ENCODE peak calls at places on chromosomes 16 and 17, in four cellular contexts. R is HCT116, V is GM23338, I is sigmoid colon. F is an unnamed sample. For H3K4me1, the result is how much of the 10 kb centered on the place peaks cover.

GRCh38 chr17:28255616-28256015 is 63.4 kb upstream of the TMEM97 start:
- DNase-seq in R (no peak), V (no peak), I (no peak), F (no peak)

GRCh38 chr16:24734382-24734781 is 4.9 kb downstream of the TNRC6A start:
- DNase-seq in R (no peak), V (no peak), I (no peak), F (no peak)

GRCh38 chr17:38815576-38816193 is 9.4 kb downstream of the CWC25 start:
- DNase-seq in R (no peak), V (peak), I (no peak), F (no peak)

GRCh38 chr16:3729161-3730112 is 12.1 kb upstream of the TRAP1 start:
- DNase-seq in R (no peak), V (no peak), I (no peak), F (no peak)

GRCh38 chr17:43517615-43518386 is 28.3 kb downstream of the ETV4 start:
- DNase-seq in R (no peak), V (no peak), I (no peak), F (no peak)

GRCh38 chr16:82835487-82836160 is 208.9 kb downstream of the CDH13 start:
- DNase-seq in R (no peak), V (peak), I (no peak), F (no peak)

GRCh38 chr17:50150354-50151040 is at the start of gene PPP1R9B:
- DNase-seq in R (no peak), V (no peak), I (no peak), F (no peak)

GRCh38 chr17:47279062-47279801 is 25.6 kb downstream of the ITGB3 start:
- DNase-seq in R (no peak), V (peak), I (peak), F (no peak)

GRCh38 chr17:76934561-76935320 is 66.5 kb downstream of the MGAT5B start:
- DNase-seq in R (no peak), V (no peak), I (no peak), F (no peak)

GRCh38 chr16:21650517-21650916 is 1.9 kb downstream of the IGSF6 start:
- DNase-seq in R (no peak), V (no peak), I (no peak), F (no peak)

GRCh38 chr16:77213542-77214108 is 14.4 kb downstream of the SYCE1L start:
- DNase-seq in R (peak), V (no peak), I (no peak), F (no peak)

GRCh38 chr17:48335858-48336500 is 94.0 kb downstream of the SKAP1 start:
- DNase-seq in R (peak), V (peak), I (no peak), F (no peak)

GRCh38 chr17:65163990-65164495 is 26.9 kb downstream of the RGS9 start:
- DNase-seq in R (peak), V (no peak), I (no peak), F (no peak)

GRCh38 chr16:71467810-71468209 is 5.8 kb upstream of the ZNF23 start:
- DNase-seq in R (no peak), V (peak), I (no peak), F (no peak)

DNA sequence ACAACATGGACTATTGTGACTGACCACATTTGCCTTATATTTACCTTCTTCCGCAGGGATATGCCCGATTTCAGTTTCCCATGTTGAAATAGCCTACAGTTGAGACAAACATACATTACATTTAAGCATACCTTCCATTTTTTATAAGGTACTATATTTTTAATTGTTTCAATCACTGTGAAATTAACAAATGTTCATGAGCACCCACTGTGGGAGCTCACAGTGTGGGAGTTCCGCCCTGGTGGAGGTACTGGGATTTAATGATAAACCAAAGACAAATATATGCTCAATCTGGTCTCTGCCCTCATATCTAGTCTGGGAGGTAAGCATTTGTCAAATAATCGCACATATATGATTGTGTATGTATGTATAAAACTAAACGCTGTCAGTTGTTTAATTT is 15.8 kb upstream of the TOX3 start:
- DNase-seq in R (no peak), V (no peak), I (no peak), F (no peak)
- H3K27ac ChIP-seq in R (no peak), V (no peak), I (no peak), F (no peak)

GRCh38 chr16:8869212-8869987 is 594 bp upstream of the CARHSP1 start:
- DNase-seq in R (no peak), V (peak), I (no peak), F (no peak)
- TF ChIP-seq POLR2AphosphoS5 in R (no peak), V (peak), I (no peak), F (no peak)

DNA sequence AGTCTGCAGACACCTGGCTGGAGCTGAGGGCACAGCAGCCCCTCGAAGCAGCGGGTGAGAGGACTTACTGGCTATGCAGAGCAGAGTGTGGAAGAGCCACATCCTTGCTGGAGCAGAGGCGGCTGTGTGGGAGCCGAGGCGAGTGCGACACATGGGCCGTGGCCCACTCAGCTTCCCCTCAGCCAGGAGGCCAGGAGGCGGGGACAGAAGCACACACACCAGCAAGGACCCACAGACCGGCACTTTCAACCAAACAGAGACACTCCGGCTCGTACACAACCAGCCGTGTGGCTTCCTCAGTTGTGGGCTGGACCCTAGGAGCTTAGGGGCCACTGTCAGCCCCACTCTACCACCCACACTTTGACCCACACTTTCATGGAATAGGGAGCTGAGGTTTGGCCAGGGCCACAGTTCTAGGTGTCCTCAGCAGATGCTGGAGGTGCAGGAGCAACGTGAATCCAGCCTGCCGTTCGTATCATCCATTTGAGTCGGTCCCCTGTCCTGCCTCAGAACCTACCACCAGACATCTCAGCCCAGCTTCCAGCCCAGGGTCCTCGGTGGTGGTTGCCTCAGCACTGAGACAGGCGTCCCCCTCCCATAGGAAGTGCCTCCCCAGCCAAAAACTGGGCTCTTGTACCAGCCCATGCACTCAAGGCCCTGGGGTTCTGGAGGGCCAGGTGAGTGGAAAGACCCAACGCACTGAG is at the start of gene ITGAE:
- DNase-seq in R (no peak), V (no peak), I (no peak), F (no peak)
- H3K4me1 ChIP-seq in R (under half), V (under half), I (under half), F (under half)

DNA sequence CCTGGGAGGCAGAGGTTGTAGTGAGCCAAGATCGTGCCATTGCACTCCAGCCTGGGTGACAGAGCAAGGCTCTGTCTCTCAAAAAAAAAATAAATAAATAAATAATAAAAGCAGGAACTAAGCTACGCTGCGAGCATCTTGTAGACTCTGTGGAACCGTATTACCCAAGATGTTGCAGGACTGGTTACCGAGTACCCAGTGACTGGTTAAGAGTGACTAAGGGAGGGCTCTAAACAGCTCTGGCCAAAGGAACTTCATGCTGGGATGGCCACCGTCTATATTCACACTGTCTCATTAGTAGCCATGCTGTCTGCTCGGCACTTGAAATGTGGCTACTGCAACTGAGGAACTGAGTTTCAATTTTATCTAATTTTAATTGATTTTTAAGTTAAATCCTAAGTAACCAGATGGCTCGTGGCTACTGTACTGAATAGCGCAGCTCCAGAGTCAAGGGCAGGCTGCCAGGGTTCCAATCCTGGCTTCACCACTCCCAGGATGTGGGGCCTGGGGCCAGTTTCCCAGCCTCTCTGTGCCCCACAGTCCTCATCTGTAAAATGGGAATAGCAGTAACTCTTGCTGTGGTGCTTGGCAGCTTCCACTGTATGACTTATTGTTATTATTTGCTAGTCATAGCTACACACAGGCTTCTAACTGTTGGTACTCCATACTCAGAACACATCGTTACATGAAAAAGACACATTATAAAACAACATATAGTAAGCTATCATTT is 3.0 kb downstream of the NTAN1 start:
- DNase-seq in R (no peak), V (no peak), I (no peak), F (no peak)
- H3K27ac ChIP-seq in R (no peak), V (no peak), I (no peak), F (no peak)

GRCh38 chr17:4156750-4157381 is 13.9 kb downstream of the CYB5D2 start:
- DNase-seq in R (no peak), V (peak), I (no peak), F (no peak)

GRCh38 chr17:4160294-4160859 is 17.4 kb downstream of the CYB5D2 start:
- DNase-seq in R (no peak), V (no peak), I (no peak), F (no peak)

GRCh38 chr17:4155980-4156620 is 13.1 kb downstream of the CYB5D2 start:
- DNase-seq in R (no peak), V (no peak), I (no peak), F (no peak)

GRCh38 chr17:4159761-4160160 is 16.8 kb downstream of the CYB5D2 start:
- DNase-seq in R (no peak), V (no peak), I (no peak), F (no peak)

DNA sequence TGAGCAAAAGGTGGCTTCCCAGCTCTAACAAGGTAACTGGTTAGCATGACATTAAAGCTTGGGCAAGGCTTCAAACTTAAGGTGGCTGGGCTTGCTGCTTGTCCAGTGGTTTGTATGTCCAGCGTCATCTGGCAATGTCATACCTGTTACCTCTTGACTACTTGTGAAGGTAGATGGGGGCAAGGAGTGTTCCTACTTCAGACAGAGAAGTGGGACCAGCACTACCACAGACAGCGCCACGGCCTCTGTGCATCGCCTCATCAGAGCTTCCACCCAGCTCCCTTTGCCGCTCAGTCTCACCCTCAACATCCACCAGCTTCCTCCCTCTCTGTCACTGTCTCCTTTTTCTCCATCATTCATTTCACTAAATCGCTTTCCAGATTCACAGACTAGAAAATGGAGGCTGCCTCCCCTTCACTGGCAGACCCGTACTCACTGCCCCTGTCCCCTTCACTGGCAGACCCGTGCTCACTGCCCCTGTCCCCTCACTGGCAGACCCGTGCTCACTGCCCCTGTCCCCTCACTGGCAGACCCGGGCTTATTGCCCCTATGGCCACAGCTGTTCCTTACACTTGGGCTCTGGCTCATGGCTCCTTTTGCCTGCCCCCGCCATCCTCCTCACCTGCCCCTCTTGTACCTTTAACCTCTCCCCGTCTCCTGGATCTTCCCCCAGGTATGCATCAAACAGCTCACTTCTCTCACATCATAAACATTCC is 14.8 kb downstream of the CYB5D2 start:
- DNase-seq in R (no peak), V (no peak), I (no peak), F (no peak)
- TF ChIP-seq POLR2AphosphoS5 in R (no peak), V (no peak), I (no peak), F (no peak)

GRCh38 chr16:30409125-30410060 is 2.0 kb downstream of the ZNF771 start:
- DNase-seq in R (peak), V (peak), I (peak), F (peak)
- H3K4me1 ChIP-seq in R (under half), V (under half), I (under half), F (under half)

GRCh38 chr17:79840204-79840988 is 1.2 kb upstream of the CBX4 start:
- DNase-seq in R (no peak), V (peak), I (peak), F (peak)
- H3K27ac ChIP-seq in R (peak), V (no peak), I (no peak), F (peak)

GRCh38 chr16:83925957-83926725 is 26.9 kb upstream of the OSGIN1 start:
- DNase-seq in R (no peak), V (no peak), I (no peak), F (no peak)
- TF ChIP-seq POLR2AphosphoS5 in R (no peak), V (no peak), I (no peak), F (no peak)

DNA sequence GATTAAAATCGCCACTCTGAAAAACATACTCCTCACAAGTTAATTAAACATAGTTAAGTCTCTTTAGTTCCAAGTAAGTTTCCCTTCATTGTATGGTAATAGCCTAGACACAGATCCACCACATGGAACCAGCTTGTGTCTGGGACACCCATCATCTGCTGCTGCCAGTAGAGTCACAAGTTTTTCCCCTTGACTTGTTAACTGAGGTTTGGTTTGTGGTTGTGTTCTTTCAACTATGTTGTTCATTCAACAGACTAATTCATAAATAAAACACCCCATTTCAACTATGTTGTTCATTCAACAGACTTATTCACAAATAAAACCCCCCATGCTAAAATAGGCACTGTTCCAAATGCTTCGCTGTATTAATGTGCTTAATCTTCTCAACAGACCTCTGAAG is 24.4 kb downstream of the YWHAE start:
- DNase-seq in R (no peak), V (no peak), I (no peak), F (no peak)
- H3K4me1 ChIP-seq in R (under half), V (half or more), I (half or more), F (under half)